ENCODE peak calls at places on chromosomes 3 and 15, in nine cellular contexts. E is H1, R is tibial nerve, D is HepG2, Y is stomach, N is SK-N-SH, L is ovary, J is transverse colon, G is sigmoid colon. A is an unnamed sample.

GRCh38 chr15:38072507-38073277 is 138.3 kb downstream of the TMCO5A start:
- DNase-seq in L (peak; percentile 67), J (peak; percentile 74), R (peak; percentile 46), G (peak; percentile 84), D (peak; percentile 75), E (peak; percentile 83), N (peak; percentile 84), Y (peak; percentile 57), A (no peak)

GRCh38 chr3:97658670-97659285 is 105.8 kb upstream of the ARL6 start:
- DNase-seq in E (no peak), N (peak; percentile 20), J (no peak), G (no peak), L (no peak), D (peak; percentile 21), Y (no peak), R (no peak), A (no peak)

GRCh38 chr15:74044267-74045110 is 37.9 kb downstream of the GOLGA6A start:
- DNase-seq in Y (no peak), N (no peak), D (no peak), L (peak; percentile 48), E (no peak), G (peak; percentile 83), J (no peak), R (peak; percentile 46), A (no peak)

GRCh38 chr15:79474252-79474651 is 42.1 kb downstream of the MINAR1 start:
- DNase-seq in E (no peak), R (no peak), D (no peak), Y (no peak), G (no peak), J (no peak), L (no peak), N (no peak), A (no peak)

GRCh38 chr3:120171134-120171863 is 77.1 kb upstream of the GSK3B start:
- DNase-seq in N (no peak), E (no peak), G (no peak), J (no peak), R (no peak), D (no peak), L (no peak), Y (no peak), A (no peak)

GRCh38 chr15:89754361-89755154 is 3.5 kb upstream of the MESP1 start:
- DNase-seq in J (no peak), N (no peak), E (no peak), L (no peak), R (no peak), D (no peak), G (no peak), Y (no peak), A (no peak)

GRCh38 chr3:98733055-98733777 is 29.9 kb upstream of the ST3GAL6 start:
- DNase-seq in Y (peak; percentile 36), R (no peak), J (peak; percentile 13), D (peak; percentile 12), G (peak; percentile 68), E (no peak), N (peak; percentile 75), L (no peak), A (no peak)

GRCh38 chr3:188452158-188452772 is 298.3 kb downstream of the LPP start:
- DNase-seq in L (no peak), R (no peak), N (no peak), Y (no peak), G (no peak), J (no peak), D (no peak), E (no peak), A (no peak)

GRCh38 chr3:61650276-61650675 is 88.9 kb downstream of the PTPRG start:
- DNase-seq in G (peak; percentile 93), N (no peak), E (no peak), D (no peak), J (peak; percentile 49), R (peak; percentile 75), L (peak; percentile 83), Y (no peak), A (no peak)

GRCh38 chr15:74400915-74401757 is 32.6 kb downstream of the SEMA7A start:
- DNase-seq in G (no peak), J (no peak), D (no peak), Y (no peak), R (no peak), E (no peak), N (no peak), L (no peak), A (no peak)

GRCh38 chr3:166734734-166735133 is 645.4 kb downstream of the ZBBX start:
- DNase-seq in N (no peak), R (no peak), J (no peak), E (peak; percentile 1), D (no peak), Y (no peak), G (no peak), L (no peak), A (no peak)

DNA sequence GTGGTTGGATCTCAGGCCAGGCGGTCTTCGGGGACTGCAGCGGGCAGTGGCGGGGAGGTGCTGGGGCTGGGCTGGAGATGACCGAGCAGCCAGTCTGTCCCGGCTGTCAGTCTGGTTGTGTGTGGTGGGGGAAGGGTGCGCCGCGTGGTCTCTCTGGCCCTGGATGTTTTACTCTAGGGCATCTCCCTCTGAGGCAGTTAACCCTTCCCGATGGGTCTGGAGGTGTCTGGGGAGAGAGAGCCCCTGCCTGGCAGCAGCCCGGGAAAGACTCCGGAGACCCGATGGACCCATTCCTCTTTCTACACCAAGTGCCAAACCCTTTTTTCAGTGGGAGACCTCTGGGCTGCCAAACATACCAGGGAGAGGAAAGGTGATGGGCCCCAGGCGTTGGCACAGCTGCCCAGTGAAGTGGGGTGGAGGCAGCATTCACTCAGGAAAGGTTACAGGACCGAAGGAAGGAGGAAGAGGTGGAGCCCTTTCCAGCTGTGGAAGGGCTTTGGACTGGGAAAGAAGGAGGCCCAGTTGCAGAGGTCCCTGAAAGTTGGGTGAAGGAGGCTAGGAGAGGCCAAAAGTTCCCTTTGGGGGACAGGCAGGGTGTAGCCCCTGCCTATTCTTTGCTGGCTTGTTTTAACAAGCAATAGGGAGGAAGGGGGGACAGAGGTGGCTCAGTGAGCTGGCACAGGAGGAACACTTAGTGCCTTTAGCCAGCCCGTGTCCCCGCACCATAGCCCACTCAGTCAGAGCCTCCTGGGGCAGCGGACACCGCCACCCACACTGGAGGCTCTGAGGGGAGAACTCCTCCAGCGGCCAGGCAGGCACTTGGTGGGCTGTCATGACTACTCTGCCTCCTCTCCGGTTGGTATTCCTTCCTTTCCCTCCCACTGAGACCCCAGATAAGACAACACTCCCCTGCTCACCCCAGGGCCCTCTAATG is 2.7 kb upstream of the BAHD1 start:
- DNase-seq in E (no peak), N (no peak), R (no peak), G (no peak), D (no peak), L (peak; percentile 32), J (no peak), Y (no peak), A (no peak)
- H3K27me3 ChIP-seq in E (peaks cover 8% of the 10 kb centered on the region), N (no peaks in the 10 kb centered on the region), R (no peaks in the 10 kb centered on the region), G (peaks cover 15% of the 10 kb centered on the region), D (peaks cover 5% of the 10 kb centered on the region), L (no peaks in the 10 kb centered on the region), J (peaks cover 23% of the 10 kb centered on the region), Y (no peaks in the 10 kb centered on the region), A (peaks cover 34% of the 10 kb centered on the region)

DNA sequence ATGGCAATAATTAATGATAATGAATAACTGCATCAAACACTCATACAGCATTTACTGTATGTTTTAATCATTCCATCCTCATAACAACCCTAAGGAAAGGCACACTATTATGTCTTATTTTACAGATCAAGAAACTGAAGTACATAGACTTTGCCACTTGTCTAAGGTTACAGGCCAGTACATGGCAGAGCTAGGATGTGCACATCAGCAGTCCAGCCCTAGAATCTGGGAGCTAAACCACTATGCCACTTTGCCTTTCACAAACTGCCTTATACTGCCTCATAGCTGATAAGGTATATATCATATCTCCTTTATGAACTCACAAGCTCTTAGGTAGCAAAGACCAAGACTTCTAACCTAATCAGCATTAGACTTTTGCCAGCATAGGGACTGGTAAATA is 49.1 kb downstream of the MYO9A start:
- DNase-seq in G (no peak), R (no peak), L (no peak), N (no peak), Y (no peak), E (no peak), D (no peak), J (no peak), A (no peak)
- TF ChIP-seq EP300 in G (no peak), R (no peak), L (no peak), N (no peak), Y (no peak), E (no peak), D (no peak), J (no peak), A (no peak)

DNA sequence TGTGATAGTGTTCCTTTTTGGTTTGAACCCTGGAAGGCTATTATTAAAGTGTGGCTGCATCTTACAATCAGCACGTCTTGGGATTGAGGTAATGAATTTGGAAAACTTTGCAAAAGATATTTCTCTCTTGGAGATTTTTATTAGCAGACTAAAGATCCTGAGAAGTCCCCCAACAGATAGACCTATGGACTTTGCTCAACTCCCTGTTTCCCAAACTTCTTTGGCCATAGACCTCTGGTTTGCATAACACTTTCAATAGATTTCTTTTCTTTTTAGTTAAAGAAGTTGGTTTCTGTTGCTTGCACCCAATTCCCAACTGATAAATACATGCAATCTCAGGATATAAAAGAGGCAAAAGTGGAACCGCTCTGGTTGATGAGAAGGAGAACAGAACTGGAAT is 465.8 kb upstream of the PROK2 start:
- DNase-seq in G (no peak), Y (no peak), N (no peak), R (no peak), J (no peak), L (no peak), E (no peak), D (no peak), A (no peak)
- H3K27me3 ChIP-seq in G (no peaks in the 10 kb centered on the region), Y (no peaks in the 10 kb centered on the region), N (peaks cover 4% of the 10 kb centered on the region), R (no peaks in the 10 kb centered on the region), J (no peaks in the 10 kb centered on the region), L (no peaks in the 10 kb centered on the region), E (no peaks in the 10 kb centered on the region), D (peaks cover 2% of the 10 kb centered on the region), A (no peaks in the 10 kb centered on the region)

DNA sequence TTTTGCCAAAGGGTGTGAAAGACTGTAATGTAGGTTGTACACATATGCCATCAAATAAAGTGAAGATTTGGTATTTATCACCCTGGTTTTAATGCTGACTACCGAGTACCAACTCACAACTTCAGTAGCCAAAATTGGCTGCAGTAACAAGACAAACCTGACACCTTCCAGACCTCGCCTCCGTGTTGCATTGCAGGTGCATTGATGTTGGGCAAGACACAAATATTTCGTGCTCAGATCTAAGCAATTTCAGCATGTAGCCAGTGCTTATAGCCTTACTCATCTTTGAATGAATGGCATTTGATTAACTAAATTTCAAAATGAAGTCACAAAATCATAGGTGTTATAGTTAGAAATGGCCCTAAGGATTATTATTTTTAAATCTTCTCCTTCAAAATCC is 400.2 kb downstream of the SOX2 start:
- DNase-seq in N (no peak), D (no peak), Y (no peak), L (no peak), E (no peak), R (no peak), J (no peak), G (no peak), A (no peak)
- TF ChIP-seq EP300 in N (no peak), D (no peak), Y (no peak), L (no peak), E (no peak), R (no peak), J (no peak), G (no peak), A (no peak)

A was measured in esophagus muscularis mucosa.